ENCODE peak calls at places on chromosomes 3 and 15, in four cellular contexts. One of them, this sample, is unnamed.

GRCh38 chr3:197820550-197821335 is 29.7 kb downstream of the LRCH3 start:
- DNase-seq in stimulated activated CD4-positive, alpha-beta T cell treated with anti-CD3 and anti-CD28 coated beads, Interleukin-2, amount 100 ng/mL, for 48 hours: no peak
- DNase-seq in psoas muscle: no peak
- DNase-seq in AG10803: no peak
- DNase-seq in this sample: no peak

GRCh38 chr3:22937536-22937935 is 265.6 kb upstream of the UBE2E2 start:
- DNase-seq in stimulated activated CD4-positive, alpha-beta T cell treated with anti-CD3 and anti-CD28 coated beads, Interleukin-2, amount 100 ng/mL, for 48 hours: no peak
- DNase-seq in psoas muscle: no peak
- DNase-seq in AG10803: no peak
- DNase-seq in this sample: no peak

GRCh38 chr15:59232476-59232875 is 25.8 kb downstream of the LDHAL6B start:
- DNase-seq in stimulated activated CD4-positive, alpha-beta T cell treated with anti-CD3 and anti-CD28 coated beads, Interleukin-2, amount 100 ng/mL, for 48 hours: no peak
- DNase-seq in psoas muscle: no peak
- DNase-seq in AG10803: peak
- DNase-seq in this sample: no peak

GRCh38 chr3:59444676-59445075 is 394.9 kb upstream of the CFAP20DC start:
- DNase-seq in stimulated activated CD4-positive, alpha-beta T cell treated with anti-CD3 and anti-CD28 coated beads, Interleukin-2, amount 100 ng/mL, for 48 hours: no peak
- DNase-seq in psoas muscle: no peak
- DNase-seq in AG10803: no peak
- DNase-seq in this sample: no peak

GRCh38 chr3:44530957-44531356 is 24.0 kb upstream of the ZKSCAN7 start:
- DNase-seq in stimulated activated CD4-positive, alpha-beta T cell treated with anti-CD3 and anti-CD28 coated beads, Interleukin-2, amount 100 ng/mL, for 48 hours: no peak
- DNase-seq in psoas muscle: no peak
- DNase-seq in AG10803: no peak
- DNase-seq in this sample: no peak

GRCh38 chr15:90869601-90870353 is 1.4 kb downstream of the FURIN start:
- DNase-seq in stimulated activated CD4-positive, alpha-beta T cell treated with anti-CD3 and anti-CD28 coated beads, Interleukin-2, amount 100 ng/mL, for 48 hours: no peak
- DNase-seq in psoas muscle: peak
- DNase-seq in AG10803: peak
- DNase-seq in this sample: peak

GRCh38 chr3:139764936-139765335 is 87.2 kb upstream of the NMNAT3 start:
- DNase-seq in stimulated activated CD4-positive, alpha-beta T cell treated with anti-CD3 and anti-CD28 coated beads, Interleukin-2, amount 100 ng/mL, for 48 hours: no peak
- DNase-seq in psoas muscle: no peak
- DNase-seq in AG10803: peak
- DNase-seq in this sample: no peak

GRCh38 chr3:186988806-186989205 is 58.5 kb downstream of the ST6GAL1 start:
- DNase-seq in stimulated activated CD4-positive, alpha-beta T cell treated with anti-CD3 and anti-CD28 coated beads, Interleukin-2, amount 100 ng/mL, for 48 hours: no peak
- DNase-seq in psoas muscle: no peak
- DNase-seq in AG10803: no peak
- DNase-seq in this sample: no peak

GRCh38 chr3:185796431-185797107 is 28.3 kb downstream of the IGF2BP2 start:
- DNase-seq in stimulated activated CD4-positive, alpha-beta T cell treated with anti-CD3 and anti-CD28 coated beads, Interleukin-2, amount 100 ng/mL, for 48 hours: no peak
- DNase-seq in psoas muscle: no peak
- DNase-seq in AG10803: peak
- DNase-seq in this sample: no peak

GRCh38 chr15:42203891-42204290 is 4.2 kb downstream of the VPS39 start:
- DNase-seq in stimulated activated CD4-positive, alpha-beta T cell treated with anti-CD3 and anti-CD28 coated beads, Interleukin-2, amount 100 ng/mL, for 48 hours: no peak
- DNase-seq in psoas muscle: no peak
- DNase-seq in AG10803: peak
- DNase-seq in this sample: no peak

GRCh38 chr3:47634996-47635395 is 56.3 kb upstream of the CSPG5 start:
- DNase-seq in stimulated activated CD4-positive, alpha-beta T cell treated with anti-CD3 and anti-CD28 coated beads, Interleukin-2, amount 100 ng/mL, for 48 hours: no peak
- DNase-seq in psoas muscle: no peak
- DNase-seq in AG10803: no peak
- DNase-seq in this sample: no peak